ENCODE peak calls at places on chromosomes 7 and 10, in four cellular contexts. W, Q, J and D are unnamed samples.

GRCh38 chr10:113025487-113025886 is 75.4 kb downstream of the TCF7L2 start:
- DNase-seq in Q (no peak), W (no peak), J (no peak), D (no peak)

GRCh38 chr10:6408799-6409198 is 171.3 kb downstream of the PRKCQ start:
- DNase-seq in J (no peak), Q (no peak), W (no peak), D (no peak)

GRCh38 chr7:131276736-131277135 is 50.9 kb upstream of the MKLN1 start:
- DNase-seq in Q (no peak), W (no peak), J (no peak), D (no peak)

GRCh38 chr10:132913559-132914115 is 28.7 kb downstream of the CFAP46 start:
- DNase-seq in J (no peak), W (no peak), Q (no peak), D (no peak)

GRCh38 chr7:100367676-100368613 is 5.3 kb upstream of the PILRA start:
- DNase-seq in Q (peak; percentile 57), J (no peak), W (no peak), D (no peak)

GRCh38 chr7:98107313-98107691 is 640 bp downstream of the LMTK2 start:
- DNase-seq in Q (peak; percentile 49), W (no peak), J (peak; percentile 28), D (no peak)

GRCh38 chr7:116138202-116138801 is 72.0 kb upstream of the TES start:
- DNase-seq in Q (peak; percentile 45), W (no peak), J (no peak), D (peak; percentile 10)

GRCh38 chr10:124534231-124534798 is 72.7 kb downstream of the LHPP start:
- DNase-seq in Q (peak; percentile 72), J (peak; percentile 46), W (peak; percentile 63), D (no peak)

GRCh38 chr10:36053271-36053670 is 411.2 kb upstream of the FZD8 start:
- DNase-seq in Q (no peak), J (no peak), W (no peak), D (no peak)

GRCh38 chr10:132516771-132517725 is 20.5 kb upstream of the INPP5A start:
- DNase-seq in Q (no peak), W (peak; percentile 97), J (peak; percentile 87), D (peak; percentile 63)

GRCh38 chr10:7666253-7667023 is at the start of gene ITIH5:
- DNase-seq in Q (no peak), J (no peak), W (no peak), D (no peak)

GRCh38 chr10:73840403-73841301 is 29.3 kb upstream of the NDST2 start:
- DNase-seq in Q (no peak), J (no peak), W (no peak), D (no peak)

GRCh38 chr10:33093362-33093761 is 135.3 kb upstream of the ITGB1 start:
- DNase-seq in W (no peak), Q (no peak), J (no peak), D (no peak)

GRCh38 chr10:73750807-73751206 is 6.6 kb downstream of the SEC24C start:
- DNase-seq in W (no peak), J (no peak), Q (no peak), D (no peak)

GRCh38 chr7:32178731-32179366 is 108.6 kb upstream of the PDE1C start:
- DNase-seq in J (no peak), Q (no peak), W (no peak), D (no peak)

GRCh38 chr7:74228951-74229900 is 19.4 kb downstream of the LAT2 start:
- DNase-seq in J (no peak), W (no peak), Q (no peak), D (no peak)

GRCh38 chr10:6721480-6721879 is 141.4 kb upstream of the PRKCQ start:
- DNase-seq in J (no peak), Q (no peak), W (peak; percentile 54), D (no peak)

GRCh38 chr10:44752451-44753441 is 158.4 kb upstream of the TMEM72 start:
- DNase-seq in Q (no peak), W (no peak), J (no peak), D (peak; percentile 81)

GRCh38 chr10:132606536-132607316 is 69.1 kb downstream of the INPP5A start:
- DNase-seq in J (peak; percentile 73), W (peak; percentile 79), Q (no peak), D (no peak)

GRCh38 chr10:28542728-28543127 is 9.8 kb downstream of the WAC start:
- DNase-seq in J (no peak), Q (no peak), W (no peak), D (no peak)

GRCh38 chr7:24419070-24419469 is 135.1 kb downstream of the NPY start:
- DNase-seq in W (no peak), Q (peak; percentile 24), J (no peak), D (no peak)

GRCh38 chr7:1720325-1720724 is 50.2 kb downstream of the ELFN1 start:
- DNase-seq in Q (peak; percentile 44), J (no peak), W (no peak), D (no peak)

GRCh38 chr7:33805630-33806233 is 99.6 kb upstream of the BMPER start:
- DNase-seq in Q (no peak), W (peak; percentile 25), J (peak; percentile 37), D (no peak)

GRCh38 chr10:110355922-110356627 is 51.4 kb upstream of the SMNDC1 start:
- DNase-seq in W (no peak), J (no peak), Q (peak; percentile 71), D (no peak)

GRCh38 chr7:49322476-49322875 is 398.1 kb downstream of the CDC14C start:
- DNase-seq in J (no peak), W (no peak), Q (no peak), D (no peak)

GRCh38 chr7:78099715-78100477 is 301.3 kb downstream of the PHTF2 start:
- DNase-seq in W (no peak), J (no peak), Q (no peak), D (no peak)

DNA sequence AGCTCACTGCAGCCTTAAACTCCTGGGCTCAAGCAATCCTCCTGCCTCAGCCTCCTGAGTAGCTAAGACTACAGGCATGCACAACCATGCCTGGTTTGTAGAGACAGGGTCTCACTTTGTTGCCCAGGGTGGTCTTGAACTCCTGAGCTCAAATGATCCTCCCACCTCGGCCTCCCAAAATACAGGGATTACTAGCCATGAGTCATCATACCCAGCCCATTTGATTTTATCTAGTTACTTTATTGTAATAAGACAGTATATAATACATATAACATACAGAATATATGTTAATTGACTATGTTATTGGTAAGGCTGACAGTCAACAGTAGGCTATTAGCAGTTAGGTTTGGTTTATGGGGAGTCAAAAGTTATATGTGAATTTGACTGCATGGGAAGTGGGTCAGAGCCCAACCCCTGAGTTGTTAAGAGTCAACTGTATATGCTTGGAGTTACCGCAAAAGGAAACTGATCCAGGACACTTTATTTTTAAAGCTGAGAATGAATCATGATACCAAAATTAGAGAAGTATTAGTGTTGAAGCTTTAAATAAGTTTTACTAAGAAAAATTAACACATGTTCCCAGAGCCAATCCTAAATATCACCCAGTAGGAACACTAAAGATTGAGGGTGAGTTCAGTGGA is 20.7 kb upstream of the KMT2E start:
- DNase-seq in Q (no peak), J (no peak), W (no peak), D (no peak)
- H3K4me3 ChIP-seq in Q (no peak overlapping the region), J (no peak overlapping the region), W (no peak overlapping the region), D (no peak overlapping the region)

GRCh38 chr7:129851174-129851573 is 101.6 kb downstream of the UBE2H start:
- DNase-seq in W (no peak), J (no peak), Q (no peak), D (no peak)
- H3K4me1 ChIP-seq in W (peaks cover 40% of the 10 kb centered on the region), J (peaks cover 62% of the 10 kb centered on the region), Q (no peaks in the 10 kb centered on the region), D (peaks cover 9% of the 10 kb centered on the region)

DNA sequence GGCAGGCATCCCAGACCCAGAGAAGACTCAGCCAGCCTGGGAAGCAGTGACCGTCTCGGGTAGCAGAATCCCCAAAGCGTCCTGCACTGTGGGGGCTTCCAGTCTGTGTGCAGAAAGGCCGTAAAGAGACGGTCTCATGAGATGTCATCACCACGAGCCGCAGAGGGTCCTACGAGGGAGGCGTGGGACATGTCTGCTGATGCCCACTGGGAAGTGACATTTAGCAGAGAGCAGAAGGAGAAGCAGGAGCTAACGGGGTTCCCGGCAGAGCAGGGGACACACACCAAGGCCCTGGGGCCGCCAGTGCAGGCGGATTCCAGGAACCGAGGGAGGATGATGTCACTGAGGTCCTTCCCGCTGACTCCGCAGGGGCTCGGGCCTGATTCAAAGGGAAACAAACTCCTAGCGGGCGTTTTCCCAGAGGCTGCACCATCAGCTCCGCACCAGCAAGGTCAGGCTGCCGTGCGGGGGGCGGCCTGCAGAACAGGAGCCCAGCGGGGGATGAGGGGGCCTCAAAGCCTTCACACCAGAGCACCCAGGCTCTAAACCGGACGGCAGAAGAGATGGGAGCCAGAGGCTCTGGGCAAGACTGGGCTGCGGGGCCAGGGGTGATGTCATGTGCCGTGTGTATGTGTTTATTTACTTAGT is 85.4 kb upstream of the PDGFA start:
- DNase-seq in J (no peak), W (no peak), Q (no peak), D (no peak)
- H3K4me3 ChIP-seq in J (no peak overlapping the region), W (peak overlapping the region; percentile 39), Q (no peak overlapping the region), D (no peak overlapping the region)

GRCh38 chr7:2757904-2758672 is 70.1 kb downstream of the AMZ1 start:
- DNase-seq in W (peak; percentile 57), Q (no peak), J (no peak), D (peak; percentile 43)
- H3K4me1 ChIP-seq in W (peaks cover 45% of the 10 kb centered on the region), Q (no peaks in the 10 kb centered on the region), J (peaks cover 51% of the 10 kb centered on the region), D (peaks cover 5% of the 10 kb centered on the region)

GRCh38 chr7:28856656-28857055 is 101.5 kb downstream of the TRIL start:
- DNase-seq in W (no peak), J (no peak), Q (no peak), D (no peak)

GRCh38 chr7:28855538-28856217 is 102.5 kb downstream of the TRIL start:
- DNase-seq in Q (no peak), W (no peak), J (no peak), D (no peak)

GRCh38 chr7:28853834-28854749 is 104.0 kb downstream of the TRIL start:
- DNase-seq in J (peak; percentile 81), Q (peak; percentile 72), W (peak; percentile 72), D (peak; percentile 65)

GRCh38 chr7:28854750-28855074 is 103.4 kb downstream of the TRIL start:
- DNase-seq in J (no peak), Q (no peak), W (no peak), D (no peak)

GRCh38 chr7:28853150-28853549 is 105.0 kb downstream of the TRIL start:
- DNase-seq in Q (no peak), J (no peak), W (no peak), D (no peak)
- H3K4me3 ChIP-seq in Q (no peak overlapping the region), J (no peak overlapping the region), W (no peak overlapping the region), D (no peak overlapping the region)

DNA sequence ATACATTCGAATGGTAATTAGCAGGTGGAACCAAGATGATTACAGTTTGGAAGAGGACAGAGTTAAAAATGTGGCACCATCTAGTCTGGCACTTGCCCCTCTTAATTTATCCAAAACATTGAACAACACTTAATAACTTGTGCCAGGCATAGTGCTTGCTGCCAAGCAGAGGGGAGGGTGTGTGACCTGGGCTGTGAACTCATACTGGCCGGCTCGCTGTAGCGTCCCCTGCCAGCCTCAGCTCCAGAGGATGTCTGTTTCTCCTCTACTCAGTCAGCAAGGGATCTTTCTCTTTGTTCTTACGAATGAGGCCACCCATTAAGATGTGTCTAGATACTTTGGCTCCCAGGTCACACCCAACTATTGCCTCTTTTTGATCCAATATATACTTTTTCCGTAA is 179.4 kb upstream of the INHBA start:
- DNase-seq in J (no peak), W (no peak), Q (no peak), D (no peak)
- H3K4me1 ChIP-seq in J (peaks cover 25% of the 10 kb centered on the region), W (no peaks in the 10 kb centered on the region), Q (peaks cover 16% of the 10 kb centered on the region), D (no peaks in the 10 kb centered on the region)

DNA sequence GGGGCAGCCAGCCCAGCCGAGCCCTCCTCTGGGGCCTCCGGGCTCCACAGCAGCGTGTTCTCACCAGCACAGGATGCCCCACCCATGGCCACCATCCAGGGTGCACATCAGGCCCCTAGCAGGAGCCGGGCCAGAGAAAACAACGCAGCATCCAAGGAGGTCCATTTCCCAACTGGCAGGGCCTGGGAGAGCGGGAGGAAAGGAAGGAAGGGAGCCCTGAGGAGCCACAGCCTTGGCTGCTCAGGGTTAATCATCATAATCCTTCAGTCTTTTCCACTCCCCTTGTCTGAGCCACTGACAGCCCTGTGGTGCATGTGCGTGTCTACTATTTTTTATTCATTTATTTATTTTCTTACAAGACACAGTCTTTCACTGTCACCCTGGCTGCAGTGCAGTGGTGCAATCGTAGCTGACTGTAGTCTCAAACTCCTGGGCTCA is 3.6 kb downstream of the PLAC9 start:
- DNase-seq in Q (no peak), J (peak; percentile 43), W (peak; percentile 87), D (no peak)
- H3K4me3 ChIP-seq in Q (no peak overlapping the region), J (no peak overlapping the region), W (no peak overlapping the region), D (no peak overlapping the region)